ENCODE peak calls at places on chromosomes 13 and 19, in eight cellular contexts. One of them, this sample, is unnamed.

GRCh38 chr19:5062799-5063198 is 93.9 kb downstream of the KDM4B start:
- DNase-seq in BJ: no peak
- DNase-seq in left ventricle myocardium inferior: no peak
- DNase-seq in kidney: no peak
- DNase-seq in fibroblast of the aortic adventitia: no peak
- DNase-seq in endodermal cell: no peak
- DNase-seq in suprapubic skin: no peak
- DNase-seq in fibroblast of mammary gland: no peak
- DNase-seq in this sample: no peak

GRCh38 chr13:38255600-38255999 is 94.1 kb upstream of the UFM1 start:
- DNase-seq in BJ: no peak
- DNase-seq in left ventricle myocardium inferior: no peak
- DNase-seq in kidney: no peak
- DNase-seq in fibroblast of the aortic adventitia: no peak
- DNase-seq in endodermal cell: no peak
- DNase-seq in suprapubic skin: no peak
- DNase-seq in fibroblast of mammary gland: no peak
- DNase-seq in this sample: no peak

GRCh38 chr13:32585625-32586021 is 629 bp upstream of the PDS5B start:
- DNase-seq in BJ: no peak
- DNase-seq in left ventricle myocardium inferior: no peak
- DNase-seq in kidney: no peak
- DNase-seq in fibroblast of the aortic adventitia: no peak
- DNase-seq in endodermal cell: peak; percentile 69
- DNase-seq in suprapubic skin: no peak
- DNase-seq in fibroblast of mammary gland: no peak
- DNase-seq in this sample: no peak

GRCh38 chr19:8366961-8367326 is 3.0 kb downstream of the ANGPTL4 start:
- DNase-seq in BJ: no peak
- DNase-seq in left ventricle myocardium inferior: no peak
- DNase-seq in kidney: no peak
- DNase-seq in fibroblast of the aortic adventitia: peak; percentile 32
- DNase-seq in endodermal cell: peak; percentile 49
- DNase-seq in suprapubic skin: no peak
- DNase-seq in fibroblast of mammary gland: peak; percentile 64
- DNase-seq in this sample: no peak

GRCh38 chr13:106178816-106179215 is 356.6 kb downstream of the EFNB2 start:
- DNase-seq in BJ: no peak
- DNase-seq in left ventricle myocardium inferior: no peak
- DNase-seq in kidney: no peak
- DNase-seq in fibroblast of the aortic adventitia: no peak
- DNase-seq in endodermal cell: no peak
- DNase-seq in suprapubic skin: no peak
- DNase-seq in fibroblast of mammary gland: no peak
- DNase-seq in this sample: no peak

GRCh38 chr19:10403137-10404021 is at the start of gene CDC37:
- DNase-seq in BJ: peak; percentile 75
- DNase-seq in left ventricle myocardium inferior: peak; percentile 97
- DNase-seq in kidney: peak; percentile 98
- DNase-seq in fibroblast of the aortic adventitia: peak; percentile 96
- DNase-seq in endodermal cell: peak; percentile 98
- DNase-seq in suprapubic skin: peak; percentile 97
- DNase-seq in fibroblast of mammary gland: peak; percentile 96
- DNase-seq in this sample: peak; percentile 97

GRCh38 chr19:53696951-53697350 is 65.2 kb downstream of the DPRX start:
- DNase-seq in BJ: no peak
- DNase-seq in left ventricle myocardium inferior: no peak
- DNase-seq in kidney: no peak
- DNase-seq in fibroblast of the aortic adventitia: no peak
- DNase-seq in endodermal cell: peak; percentile 59
- DNase-seq in suprapubic skin: no peak
- DNase-seq in fibroblast of mammary gland: peak; percentile 5
- DNase-seq in this sample: no peak

GRCh38 chr13:26051231-26052135 is at the start of gene SHISA2:
- DNase-seq in BJ: no peak
- DNase-seq in left ventricle myocardium inferior: peak; percentile 27
- DNase-seq in kidney: peak; percentile 80
- DNase-seq in fibroblast of the aortic adventitia: peak; percentile 19
- DNase-seq in endodermal cell: peak; percentile 90
- DNase-seq in suprapubic skin: no peak
- DNase-seq in fibroblast of mammary gland: peak; percentile 17
- DNase-seq in this sample: peak; percentile 78

GRCh38 chr13:98202026-98202425 is 25.0 kb upstream of the RNF113B start:
- DNase-seq in BJ: no peak
- DNase-seq in left ventricle myocardium inferior: no peak
- DNase-seq in kidney: no peak
- DNase-seq in fibroblast of the aortic adventitia: no peak
- DNase-seq in endodermal cell: no peak
- DNase-seq in suprapubic skin: no peak
- DNase-seq in fibroblast of mammary gland: no peak
- DNase-seq in this sample: no peak

GRCh38 chr13:30615851-30616311 is 1.8 kb upstream of the USPL1 start:
- DNase-seq in BJ: no peak
- DNase-seq in left ventricle myocardium inferior: no peak
- DNase-seq in kidney: no peak
- DNase-seq in fibroblast of the aortic adventitia: peak; percentile 66
- DNase-seq in endodermal cell: no peak
- DNase-seq in suprapubic skin: no peak
- DNase-seq in fibroblast of mammary gland: peak; percentile 65
- DNase-seq in this sample: peak; percentile 78

GRCh38 chr13:39419068-39419467 is 183.9 kb downstream of the LHFPL6 start:
- DNase-seq in BJ: no peak
- DNase-seq in left ventricle myocardium inferior: no peak
- DNase-seq in kidney: no peak
- DNase-seq in fibroblast of the aortic adventitia: no peak
- DNase-seq in endodermal cell: no peak
- DNase-seq in suprapubic skin: no peak
- DNase-seq in fibroblast of mammary gland: no peak
- DNase-seq in this sample: no peak

GRCh38 chr19:56170261-56170660 is 5.5 kb upstream of the GALP start:
- DNase-seq in BJ: no peak
- DNase-seq in left ventricle myocardium inferior: no peak
- DNase-seq in kidney: no peak
- DNase-seq in fibroblast of the aortic adventitia: no peak
- DNase-seq in endodermal cell: no peak
- DNase-seq in suprapubic skin: no peak
- DNase-seq in fibroblast of mammary gland: peak; percentile 92
- DNase-seq in this sample: peak; percentile 50

GRCh38 chr13:26784704-26785639 is 24.4 kb upstream of the GPR12 start:
- DNase-seq in BJ: no peak
- DNase-seq in left ventricle myocardium inferior: no peak
- DNase-seq in kidney: no peak
- DNase-seq in fibroblast of the aortic adventitia: no peak
- DNase-seq in endodermal cell: peak; percentile 65
- DNase-seq in suprapubic skin: no peak
- DNase-seq in fibroblast of mammary gland: no peak
- DNase-seq in this sample: no peak

GRCh38 chr13:21319869-21320641 is 139.0 kb downstream of the ZDHHC20 start:
- DNase-seq in BJ: no peak
- DNase-seq in left ventricle myocardium inferior: no peak
- DNase-seq in kidney: no peak
- DNase-seq in fibroblast of the aortic adventitia: no peak
- DNase-seq in endodermal cell: no peak
- DNase-seq in suprapubic skin: no peak
- DNase-seq in fibroblast of mammary gland: no peak
- DNase-seq in this sample: no peak

GRCh38 chr13:51747438-51748434 is 56.2 kb downstream of the DHRS12 start:
- DNase-seq in BJ: no peak
- DNase-seq in left ventricle myocardium inferior: no peak
- DNase-seq in kidney: no peak
- DNase-seq in fibroblast of the aortic adventitia: no peak
- DNase-seq in endodermal cell: peak; percentile 79
- DNase-seq in suprapubic skin: no peak
- DNase-seq in fibroblast of mammary gland: no peak
- DNase-seq in this sample: no peak

DNA sequence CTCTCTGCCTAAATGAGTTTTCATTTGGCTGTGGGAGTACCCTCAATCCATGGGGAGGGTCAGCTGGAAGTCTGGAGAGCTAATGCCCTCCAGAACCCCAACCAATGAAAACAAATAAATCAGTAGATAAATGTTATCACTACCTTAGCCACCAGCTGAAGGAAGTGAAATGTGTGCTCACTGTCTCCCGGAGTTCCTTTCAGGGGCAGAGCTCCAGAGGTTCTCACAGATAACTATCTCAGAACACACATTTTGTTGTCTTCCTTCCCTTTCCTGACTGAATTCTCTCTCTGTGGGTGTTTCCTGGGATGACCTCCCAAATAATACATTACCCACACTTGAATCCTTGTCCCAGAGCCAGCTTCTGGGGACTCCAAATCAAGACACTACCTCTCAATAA is 779.6 kb downstream of the DIAPH3 start:
- DNase-seq in BJ: no peak
- DNase-seq in left ventricle myocardium inferior: no peak
- DNase-seq in kidney: no peak
- DNase-seq in fibroblast of the aortic adventitia: no peak
- DNase-seq in endodermal cell: no peak
- DNase-seq in suprapubic skin: no peak
- DNase-seq in fibroblast of mammary gland: no peak
- DNase-seq in this sample: no peak
- TF ChIP-seq CTCF in BJ: no peak
- TF ChIP-seq CTCF in left ventricle myocardium inferior: no peak
- TF ChIP-seq CTCF in kidney: no peak
- TF ChIP-seq CTCF in fibroblast of the aortic adventitia: no peak
- TF ChIP-seq CTCF in endodermal cell: no peak
- TF ChIP-seq CTCF in suprapubic skin: no peak
- TF ChIP-seq CTCF in fibroblast of mammary gland: no peak
- TF ChIP-seq CTCF in this sample: no peak

DNA sequence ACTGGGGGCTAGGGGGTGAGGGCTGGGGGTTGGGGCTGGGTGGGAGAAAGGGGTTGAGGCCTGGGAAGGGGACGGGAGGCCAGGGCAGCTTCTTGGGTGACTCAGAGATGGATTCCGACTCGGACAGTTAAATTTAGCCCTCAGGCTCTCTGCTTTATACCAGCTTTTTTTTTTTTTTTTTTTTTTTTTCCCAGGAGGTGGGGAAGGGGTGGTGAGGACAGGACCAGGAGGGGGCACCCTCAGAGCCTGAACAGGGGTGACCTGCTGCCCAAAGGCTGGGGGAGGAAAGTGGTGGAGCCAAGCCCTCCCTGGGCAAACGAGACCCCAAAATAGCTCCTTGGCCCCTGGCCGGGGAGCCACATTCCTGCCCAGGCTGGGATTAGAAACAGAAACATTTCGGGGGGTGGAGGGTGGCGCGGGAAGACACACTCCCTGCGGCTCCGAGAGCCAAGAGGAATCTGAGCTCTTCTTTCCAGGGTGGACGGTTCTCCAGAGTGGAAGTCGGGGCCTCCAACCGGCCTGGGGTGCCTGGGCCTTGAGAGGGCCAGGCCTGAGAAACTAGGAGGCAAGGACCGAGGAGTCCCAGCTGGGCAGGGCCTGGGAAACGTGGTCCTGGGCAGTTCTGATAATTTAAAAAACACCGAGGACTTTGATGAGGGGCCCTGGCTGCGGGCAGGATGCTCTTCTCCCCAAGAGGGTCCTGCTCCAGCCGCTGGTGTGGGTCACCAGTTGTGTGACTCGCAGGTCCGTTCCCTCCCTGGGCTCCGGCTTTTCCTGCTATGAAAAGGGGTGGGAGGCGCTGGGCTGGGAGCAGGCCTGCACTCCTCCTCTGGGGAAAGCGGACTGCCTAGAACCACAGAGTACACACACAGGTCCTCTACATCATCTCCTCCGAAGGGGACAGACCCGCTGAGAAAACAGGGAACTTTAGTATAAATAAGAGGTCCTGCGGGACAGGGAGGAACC is 813 bp upstream of the DMPK start:
- DNase-seq in BJ: peak; percentile 42
- DNase-seq in left ventricle myocardium inferior: peak; percentile 85
- DNase-seq in kidney: peak; percentile 90
- DNase-seq in fibroblast of the aortic adventitia: peak; percentile 80
- DNase-seq in endodermal cell: peak; percentile 51
- DNase-seq in suprapubic skin: no peak
- DNase-seq in fibroblast of mammary gland: peak; percentile 71
- DNase-seq in this sample: peak; percentile 46
- H3K4me3 ChIP-seq in BJ: peak overlapping the region; percentile 77
- H3K4me3 ChIP-seq in left ventricle myocardium inferior: peak overlapping the region; percentile 75
- H3K4me3 ChIP-seq in kidney: no peak overlapping the region
- H3K4me3 ChIP-seq in fibroblast of the aortic adventitia: peak overlapping the region; percentile 74
- H3K4me3 ChIP-seq in endodermal cell: no peak overlapping the region
- H3K4me3 ChIP-seq in suprapubic skin: peak overlapping the region; percentile 51
- H3K4me3 ChIP-seq in fibroblast of mammary gland: no peak overlapping the region
- H3K4me3 ChIP-seq in this sample: no peak overlapping the region

DNA sequence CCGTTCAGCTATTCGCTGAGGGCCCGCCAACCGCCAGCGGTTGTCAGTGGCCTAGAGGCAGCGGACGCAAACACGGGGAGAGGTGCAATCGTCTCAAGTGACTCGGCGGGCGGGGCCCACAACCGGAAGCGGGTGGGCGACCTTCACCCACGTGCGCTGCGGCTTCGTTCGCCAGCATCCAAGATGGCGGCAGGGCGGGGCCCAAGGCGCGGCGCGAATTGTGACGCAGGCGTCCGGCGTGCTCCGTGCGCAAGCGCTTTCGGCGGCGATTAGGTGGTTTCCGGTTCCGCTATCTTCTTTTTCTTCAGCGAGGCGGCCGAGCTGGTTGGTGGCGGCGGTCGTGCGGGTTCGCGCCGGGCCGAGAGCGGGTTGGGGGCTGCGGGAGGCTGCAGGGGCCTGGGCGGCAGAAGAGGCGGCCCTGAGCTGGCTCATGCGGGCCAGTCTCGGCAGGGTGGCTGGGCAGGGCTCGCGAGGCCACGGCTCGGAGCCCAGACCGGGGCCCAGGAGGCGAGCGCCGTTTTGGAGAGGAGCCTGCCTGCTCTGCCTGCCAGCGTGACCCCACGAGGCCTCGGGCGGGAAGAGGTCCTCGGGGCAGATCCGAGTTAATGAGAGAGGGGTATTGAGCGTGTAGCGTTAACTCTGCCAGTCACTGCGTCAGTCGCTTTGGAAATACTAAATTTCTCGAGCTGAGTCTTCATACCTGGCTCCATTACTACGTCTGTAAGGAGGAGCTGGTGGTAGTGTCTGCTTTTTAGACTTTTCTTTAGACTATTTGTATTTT is at the start of gene UBA52:
- DNase-seq in BJ: peak; percentile 79
- DNase-seq in left ventricle myocardium inferior: peak; percentile 98
- DNase-seq in kidney: peak; percentile 99
- DNase-seq in fibroblast of the aortic adventitia: peak; percentile 95
- DNase-seq in endodermal cell: peak; percentile 99
- DNase-seq in suprapubic skin: peak; percentile 99
- DNase-seq in fibroblast of mammary gland: peak; percentile 95
- DNase-seq in this sample: peak; percentile 98
- TF ChIP-seq CTCF in BJ: no peak
- TF ChIP-seq CTCF in left ventricle myocardium inferior: no peak
- TF ChIP-seq CTCF in kidney: no peak
- TF ChIP-seq CTCF in fibroblast of the aortic adventitia: no peak
- TF ChIP-seq CTCF in endodermal cell: no peak
- TF ChIP-seq CTCF in suprapubic skin: no peak
- TF ChIP-seq CTCF in fibroblast of mammary gland: no peak
- TF ChIP-seq CTCF in this sample: no peak

DNA sequence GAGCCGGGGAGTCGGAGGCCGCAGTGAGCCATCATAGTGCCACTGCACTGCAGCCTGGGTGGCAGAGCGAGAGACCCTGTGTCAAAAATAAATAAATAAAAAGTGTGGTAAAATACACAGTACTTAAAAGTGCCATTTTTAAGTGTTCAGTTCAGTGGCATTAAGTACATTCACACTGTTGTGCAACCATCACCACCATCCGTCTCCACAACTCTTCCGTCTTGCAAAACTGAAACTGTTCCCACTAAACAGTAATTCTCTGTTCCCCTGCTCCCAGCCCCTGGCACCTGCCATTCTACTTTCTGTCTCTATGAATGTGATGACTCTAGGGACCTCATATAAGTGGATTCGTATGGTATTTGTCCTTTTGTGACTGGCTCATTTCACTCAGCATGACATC is 13.3 kb downstream of the SLC25A42 start:
- DNase-seq in BJ: no peak
- DNase-seq in left ventricle myocardium inferior: no peak
- DNase-seq in kidney: no peak
- DNase-seq in fibroblast of the aortic adventitia: no peak
- DNase-seq in endodermal cell: no peak
- DNase-seq in suprapubic skin: no peak
- DNase-seq in fibroblast of mammary gland: no peak
- DNase-seq in this sample: no peak
- H3K4me3 ChIP-seq in BJ: no peak overlapping the region
- H3K4me3 ChIP-seq in left ventricle myocardium inferior: no peak overlapping the region
- H3K4me3 ChIP-seq in kidney: no peak overlapping the region
- H3K4me3 ChIP-seq in fibroblast of the aortic adventitia: no peak overlapping the region
- H3K4me3 ChIP-seq in endodermal cell: no peak overlapping the region
- H3K4me3 ChIP-seq in suprapubic skin: no peak overlapping the region
- H3K4me3 ChIP-seq in fibroblast of mammary gland: no peak overlapping the region
- H3K4me3 ChIP-seq in this sample: no peak overlapping the region

This sample was measured in astrocyte of the spinal cord.